ENCODE peak calls at places on chromosomes 11 and 22, in four cellular contexts. One of them, this sample, is unnamed. For H3K4me1, the result is how much of the 10 kb centered on the place peaks cover.

GRCh38 chr11:29679996-29680395 is 336.8 kb downstream of the KCNA4 start:
- ATAC-seq in lung: no peak
- ATAC-seq in K562: no peak
- ATAC-seq in psoas muscle: no peak
- ATAC-seq in this sample: no peak

GRCh38 chr11:130485983-130486970 is 37.8 kb downstream of the ADAMTS15 start:
- ATAC-seq in lung: no peak
- ATAC-seq in K562: no peak
- ATAC-seq in psoas muscle: no peak
- ATAC-seq in this sample: no peak

GRCh38 chr11:61555051-61555969 is 25.6 kb downstream of the SYT7 start:
- ATAC-seq in psoas muscle: no peak
- ATAC-seq in lung: no peak
- ATAC-seq in K562: peak
- ATAC-seq in this sample: no peak

GRCh38 chr11:94877446-94878200 is 95.7 kb downstream of the CWC15 start:
- ATAC-seq in lung: no peak
- ATAC-seq in psoas muscle: no peak
- ATAC-seq in K562: no peak
- ATAC-seq in this sample: no peak

GRCh38 chr22:29954203-29954855 is 71.4 kb downstream of the MTMR3 start:
- ATAC-seq in psoas muscle: no peak
- ATAC-seq in K562: peak
- ATAC-seq in lung: no peak
- ATAC-seq in this sample: no peak

GRCh38 chr11:48169259-48169658 is 47.4 kb upstream of the OR4B1 start:
- ATAC-seq in K562: peak
- ATAC-seq in lung: no peak
- ATAC-seq in psoas muscle: no peak
- ATAC-seq in this sample: no peak

GRCh38 chr22:22161924-22162851 is 82.4 kb upstream of the VPREB1 start:
- ATAC-seq in lung: no peak
- ATAC-seq in K562: peak
- ATAC-seq in psoas muscle: no peak
- ATAC-seq in this sample: no peak

GRCh38 chr22:46402505-46402904 is 67.0 kb downstream of the TRMU start:
- ATAC-seq in K562: no peak
- ATAC-seq in lung: no peak
- ATAC-seq in psoas muscle: no peak
- ATAC-seq in this sample: no peak

GRCh38 chr11:83720675-83721074 is 434.5 kb upstream of the CCDC90B start:
- ATAC-seq in lung: no peak
- ATAC-seq in psoas muscle: no peak
- ATAC-seq in K562: no peak
- ATAC-seq in this sample: no peak

GRCh38 chr22:27983361-27983791 is 64.3 kb upstream of the PITPNB start:
- ATAC-seq in psoas muscle: no peak
- ATAC-seq in K562: no peak
- ATAC-seq in lung: no peak
- ATAC-seq in this sample: no peak

GRCh38 chr22:39938509-39938908 is 21.7 kb upstream of the TMA7B start:
- ATAC-seq in lung: no peak
- ATAC-seq in psoas muscle: no peak
- ATAC-seq in K562: peak
- ATAC-seq in this sample: no peak

GRCh38 chr11:85263328-85263727 is 363.8 kb downstream of the DLG2 start:
- ATAC-seq in lung: no peak
- ATAC-seq in psoas muscle: no peak
- ATAC-seq in K562: no peak
- ATAC-seq in this sample: no peak

GRCh38 chr11:38173671-38174070 is 1575.6 kb upstream of the RAG2 start:
- ATAC-seq in K562: no peak
- ATAC-seq in psoas muscle: no peak
- ATAC-seq in lung: no peak
- ATAC-seq in this sample: no peak

GRCh38 chr11:71396548-71397123 is 51.6 kb downstream of the DHCR7 start:
- ATAC-seq in K562: no peak
- ATAC-seq in psoas muscle: no peak
- ATAC-seq in lung: no peak
- ATAC-seq in this sample: no peak

GRCh38 chr22:33883561-33883960 is 36.7 kb downstream of the LARGE1 start:
- ATAC-seq in psoas muscle: peak
- ATAC-seq in K562: no peak
- ATAC-seq in lung: no peak
- ATAC-seq in this sample: no peak

GRCh38 chr11:22742149-22742548 is 75.7 kb downstream of the GAS2 start:
- ATAC-seq in lung: no peak
- ATAC-seq in psoas muscle: no peak
- ATAC-seq in K562: no peak
- ATAC-seq in this sample: no peak

DNA sequence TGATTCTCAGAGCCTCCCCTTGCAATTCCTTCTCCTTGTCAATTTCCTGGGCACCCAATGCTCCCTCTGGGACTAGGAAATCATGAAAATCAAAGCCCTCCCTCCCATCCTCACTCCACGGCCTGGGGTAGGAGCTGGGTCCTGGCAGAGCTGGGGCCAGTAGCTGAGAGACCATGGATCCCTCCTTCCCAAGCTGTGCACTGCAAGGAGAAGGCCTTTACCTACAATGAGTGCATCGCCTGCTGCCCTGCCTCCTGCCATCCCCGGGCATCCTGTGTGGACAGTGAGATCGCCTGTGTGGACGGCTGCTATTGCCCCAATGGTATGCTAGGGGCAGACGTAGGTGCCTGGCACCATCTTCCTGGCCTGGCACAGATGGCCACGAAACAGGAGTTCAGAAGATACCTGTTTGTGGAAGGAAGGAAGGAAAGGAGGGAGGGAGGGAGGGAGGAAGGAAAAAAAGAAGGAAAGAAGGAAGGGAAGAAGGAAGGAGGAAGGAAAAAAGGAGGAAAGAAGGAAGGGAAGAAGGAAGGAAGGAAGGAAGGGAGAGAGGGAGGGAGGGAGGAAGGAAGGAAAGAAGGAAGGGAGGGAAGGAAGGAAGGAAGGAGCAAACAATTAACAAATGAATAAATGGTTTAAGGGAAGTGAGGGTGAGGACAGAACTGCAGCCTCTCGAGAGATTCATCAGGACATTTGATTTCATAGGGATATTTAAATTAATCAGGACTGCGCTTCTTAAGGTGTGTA is 12.5 kb downstream of the OTOG start:
- ATAC-seq in psoas muscle: no peak
- ATAC-seq in K562: no peak
- ATAC-seq in lung: no peak
- ATAC-seq in this sample: no peak
- H3K4me3 ChIP-seq in psoas muscle: no peak
- H3K4me3 ChIP-seq in K562: no peak
- H3K4me3 ChIP-seq in lung: no peak
- H3K4me3 ChIP-seq in this sample: no peak

DNA sequence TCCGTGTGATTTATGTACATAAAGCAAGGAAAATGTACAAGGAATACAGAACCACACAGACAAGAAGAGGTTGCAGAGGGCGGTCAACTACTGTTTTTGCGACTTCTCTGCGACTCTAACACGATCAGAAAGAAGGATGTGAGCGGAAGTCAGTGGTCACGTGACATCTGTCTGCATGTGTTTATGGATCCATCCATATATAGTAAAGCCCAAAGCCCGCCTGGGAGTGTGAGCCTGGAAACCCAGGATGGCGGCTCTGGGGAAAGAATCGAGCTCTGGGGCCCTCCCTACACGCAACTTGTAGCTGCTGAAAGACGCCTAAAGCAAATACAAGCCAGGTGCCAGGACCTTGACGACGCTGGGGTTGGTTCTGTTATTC is 8.8 kb downstream of the OSBPL5 start:
- ATAC-seq in K562: no peak
- ATAC-seq in psoas muscle: no peak
- ATAC-seq in lung: no peak
- ATAC-seq in this sample: no peak
- H3K4me1 ChIP-seq in K562: under half
- H3K4me1 ChIP-seq in psoas muscle: half or more
- H3K4me1 ChIP-seq in lung: under half
- H3K4me1 ChIP-seq in this sample: under half

DNA sequence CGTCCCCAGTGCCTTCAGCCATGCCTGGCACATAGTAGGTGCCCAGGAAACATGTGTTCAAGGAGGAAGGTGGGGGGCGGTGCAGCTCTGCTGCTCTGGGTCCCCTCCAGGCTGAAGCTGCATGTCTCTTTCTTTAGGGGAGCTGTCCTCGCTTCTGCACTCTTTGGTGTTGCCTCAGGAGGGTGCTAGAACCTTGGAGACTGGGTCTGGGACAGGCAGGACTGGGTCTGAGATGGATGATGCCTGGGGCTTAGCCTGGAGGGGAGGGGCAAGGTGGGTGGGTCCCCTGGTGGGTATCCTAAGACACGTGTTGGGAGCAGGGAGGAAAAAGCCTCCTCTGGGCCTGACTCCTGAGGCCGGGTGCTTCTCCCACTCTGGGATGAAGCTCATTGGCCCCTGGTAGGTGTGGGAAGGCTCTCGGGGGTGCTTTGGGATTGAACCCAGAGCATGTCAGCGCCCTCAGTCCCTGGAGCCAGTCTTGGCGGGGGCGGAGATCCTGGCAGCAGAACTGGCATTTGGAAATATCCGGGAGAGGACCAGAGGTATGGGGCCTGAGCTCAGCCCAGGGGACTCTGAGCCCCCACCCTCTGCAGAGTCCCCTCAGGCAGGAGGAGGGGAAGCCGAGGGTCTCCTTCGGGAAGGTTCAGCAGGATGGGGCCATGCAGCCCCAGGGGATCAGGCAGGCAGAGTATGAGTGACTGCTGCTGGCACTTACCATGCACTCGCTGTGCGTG is 6.7 kb upstream of the GSTP1 start:
- ATAC-seq in psoas muscle: no peak
- ATAC-seq in lung: no peak
- ATAC-seq in K562: peak
- ATAC-seq in this sample: no peak
- TF ChIP-seq CTCF in psoas muscle: no peak
- TF ChIP-seq CTCF in lung: no peak
- TF ChIP-seq CTCF in K562: peak
- TF ChIP-seq CTCF in this sample: no peak

DNA sequence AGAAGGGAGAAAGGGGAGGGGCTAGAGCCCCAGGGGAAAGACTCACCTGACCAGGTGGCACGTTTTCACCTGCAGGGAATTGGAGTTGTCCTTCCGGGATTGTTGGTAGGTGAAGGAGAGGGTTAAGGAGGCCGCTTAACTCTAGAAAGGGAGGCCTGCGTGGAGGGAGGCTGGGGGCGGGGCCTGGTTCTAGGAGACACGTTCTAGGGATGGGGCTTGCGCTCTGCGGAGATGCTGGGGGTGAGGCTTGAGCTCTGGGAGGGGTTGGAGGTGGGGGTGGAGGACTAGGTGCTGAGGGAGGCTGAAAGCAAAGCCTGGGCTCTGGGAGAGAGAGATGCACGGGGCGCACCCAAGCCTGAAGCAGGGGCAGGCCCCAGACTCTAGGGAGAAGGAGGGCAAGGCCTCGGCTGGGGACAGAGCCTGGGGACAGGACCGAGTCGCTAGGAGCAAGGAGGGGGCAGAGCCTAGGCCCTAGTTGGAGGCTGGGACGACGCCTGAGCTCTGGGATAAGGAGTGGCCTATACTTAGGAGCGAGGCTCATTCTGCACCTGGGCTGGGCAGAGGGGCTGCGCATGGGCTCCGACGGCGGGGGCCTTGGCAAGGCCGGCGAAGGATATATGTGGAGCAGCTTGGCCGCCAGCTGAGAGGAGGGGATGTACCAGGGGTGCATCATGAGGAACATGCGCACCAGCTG is 2.4 kb downstream of the RASGRP2 start:
- ATAC-seq in K562: no peak
- ATAC-seq in psoas muscle: no peak
- ATAC-seq in lung: no peak
- ATAC-seq in this sample: no peak
- H3K4me3 ChIP-seq in K562: no peak
- H3K4me3 ChIP-seq in psoas muscle: peak
- H3K4me3 ChIP-seq in lung: no peak
- H3K4me3 ChIP-seq in this sample: no peak

DNA sequence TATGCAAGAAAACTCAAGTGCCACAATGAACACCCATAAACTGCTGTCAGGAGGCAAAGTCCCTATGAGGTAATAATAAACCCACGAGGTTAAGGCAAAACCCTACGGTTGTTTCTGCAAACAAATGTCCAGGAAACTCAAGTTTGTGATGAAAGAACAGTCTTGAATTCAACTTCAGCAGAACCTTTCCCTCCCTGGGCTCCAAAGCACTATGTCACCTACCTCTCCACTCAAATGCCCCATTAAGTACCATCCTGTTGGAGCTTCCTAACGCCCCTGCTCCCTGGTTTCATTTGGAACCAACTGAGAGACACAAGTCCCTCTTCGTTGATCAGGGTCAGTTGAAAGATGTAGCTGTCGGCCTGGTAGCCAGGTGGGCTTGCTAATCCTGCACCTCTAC is 2.6 kb upstream of the C11orf91 start:
- ATAC-seq in lung: no peak
- ATAC-seq in psoas muscle: no peak
- ATAC-seq in K562: no peak
- ATAC-seq in this sample: no peak
- H3K4me1 ChIP-seq in lung: under half
- H3K4me1 ChIP-seq in psoas muscle: half or more
- H3K4me1 ChIP-seq in K562: under half
- H3K4me1 ChIP-seq in this sample: under half

GRCh38 chr11:41660585-41660984 is 201.1 kb upstream of the LRRC4C start:
- ATAC-seq in psoas muscle: no peak
- ATAC-seq in K562: no peak
- ATAC-seq in lung: no peak
- ATAC-seq in this sample: no peak
- TF ChIP-seq CTCF in psoas muscle: no peak
- TF ChIP-seq CTCF in K562: no peak
- TF ChIP-seq CTCF in lung: no peak
- TF ChIP-seq CTCF in this sample: no peak

GRCh38 chr11:117875397-117876048 is 935 bp downstream of the FXYD6 start:
- ATAC-seq in lung: no peak
- ATAC-seq in psoas muscle: peak
- ATAC-seq in K562: no peak
- ATAC-seq in this sample: no peak
- H3K4me3 ChIP-seq in lung: peak
- H3K4me3 ChIP-seq in psoas muscle: peak
- H3K4me3 ChIP-seq in K562: no peak
- H3K4me3 ChIP-seq in this sample: peak

GRCh38 chr22:36378080-36378788 is 9.5 kb downstream of the MYH9 start:
- ATAC-seq in lung: no peak
- ATAC-seq in K562: no peak
- ATAC-seq in psoas muscle: no peak
- ATAC-seq in this sample: no peak
- H3K4me1 ChIP-seq in lung: under half
- H3K4me1 ChIP-seq in K562: under half
- H3K4me1 ChIP-seq in psoas muscle: half or more
- H3K4me1 ChIP-seq in this sample: under half